ENCODE peak calls at places on chromosome 14, in nine cellular contexts. M is stimulated activated CD8-positive, alpha-beta memory T cell treated with anti-CD3 and anti-CD28 coated beads, Interleukin-12 subunit alpha, Interleukin-12 subunit beta, amount 100 ng/mL, for 4 hours; N is tibial artery; T is activated CD4-positive, CD25-positive, alpha-beta regulatory T cell treated with anti-CD3 and anti-CD28 coated beads, Interleukin-2, amount 50 U/mL, for 72 hours; G is heart left ventricle; J is glutamatergic neuron; U is effector memory CD8-positive, alpha-beta T cell; P is MCF 10A; F is NAMALWA. C is an unnamed sample.

GRCh38 chr14:33184587-33184986 is 245.9 kb downstream of the NPAS3 start:
- DNase-seq in M (no peak), N (no peak), F (no peak), T (no peak), P (peak; percentile 20), J (no peak), U (no peak), G (no peak), C (no peak)

GRCh38 chr14:34794217-34794616 is 79.8 kb upstream of the CFL2 start:
- DNase-seq in T (no peak), J (no peak), N (no peak), F (no peak), G (no peak), U (no peak), M (no peak), P (no peak), C (no peak)

GRCh38 chr14:52380294-52380693 is 66.2 kb downstream of the PTGER2 start:
- DNase-seq in T (no peak), M (no peak), U (no peak), J (no peak), P (peak; percentile 38), N (no peak), G (no peak), F (no peak), C (no peak)

GRCh38 chr14:96501383-96501745 is 818 bp upstream of the PAPOLA start:
- DNase-seq in T (no peak), N (no peak), P (no peak), G (no peak), U (no peak), F (no peak), M (peak; percentile 8), J (no peak), C (peak; percentile 3)

GRCh38 chr14:54881761-54882401 is 20.7 kb downstream of the GCH1 start:
- DNase-seq in U (no peak), P (no peak), M (no peak), N (no peak), G (no peak), T (no peak), J (no peak), F (no peak), C (peak; percentile 47)

GRCh38 chr14:22598099-22598895 is at the start of gene ABHD4:
- DNase-seq in T (peak; percentile 77), M (peak; percentile 45), P (peak; percentile 60), N (peak; percentile 92), U (peak; percentile 58), F (peak; percentile 65), G (peak; percentile 88), J (peak; percentile 86), C (peak; percentile 58)

GRCh38 chr14:95511687-95512086 is 4.8 kb downstream of the SYNE3 start:
- DNase-seq in G (no peak), U (no peak), J (no peak), M (no peak), T (no peak), N (no peak), F (no peak), P (no peak), C (no peak)

GRCh38 chr14:79285263-79285662 is 926.0 kb downstream of the DIO2 start:
- DNase-seq in G (no peak), P (no peak), T (no peak), M (no peak), U (no peak), F (no peak), N (no peak), J (no peak), C (no peak)

GRCh38 chr14:69318241-69318640 is 58.3 kb downstream of the GALNT16 start:
- DNase-seq in U (no peak), N (peak; percentile 51), G (no peak), M (no peak), T (no peak), J (no peak), F (peak; percentile 6), P (no peak), C (no peak)

GRCh38 chr14:102732924-102733323 is 44.3 kb upstream of the TRAF3 start:
- DNase-seq in T (no peak), G (no peak), P (no peak), J (no peak), F (no peak), U (no peak), M (no peak), N (peak; percentile 24), C (no peak)

GRCh38 chr14:68794856-68795601 is 2.2 kb upstream of the ZFP36L1 start:
- DNase-seq in M (no peak), F (peak; percentile 48), N (peak; percentile 82), T (no peak), J (peak; percentile 11), G (no peak), U (no peak), P (peak; percentile 73), C (peak; percentile 57)

GRCh38 chr14:57833304-57833703 is 32.6 kb downstream of the SLC35F4 start:
- DNase-seq in T (no peak), J (no peak), F (no peak), P (peak; percentile 99), M (no peak), G (no peak), N (peak; percentile 75), U (no peak), C (no peak)

GRCh38 chr14:36981832-36982528 is 190.4 kb downstream of the SLC25A21 start:
- DNase-seq in N (no peak), M (no peak), F (no peak), J (no peak), U (no peak), G (no peak), P (peak; percentile 65), T (no peak), C (no peak)

GRCh38 chr14:28121512-28122297 is 644.9 kb upstream of the FOXG1 start:
- DNase-seq in M (no peak), T (no peak), P (no peak), N (no peak), G (no peak), F (no peak), U (no peak), J (no peak), C (no peak)

GRCh38 chr14:61140271-61140670 is 140.9 kb downstream of the TMEM30B start:
- DNase-seq in M (no peak), F (no peak), N (no peak), G (no peak), J (no peak), U (no peak), T (no peak), P (no peak), C (no peak)

GRCh38 chr14:50599700-50600444 is 39.9 kb downstream of the ATL1 start:
- DNase-seq in N (no peak), T (no peak), J (no peak), U (no peak), P (peak; percentile 72), G (no peak), M (no peak), F (peak; percentile 31), C (no peak)

GRCh38 chr14:59297070-59297766 is 108.8 kb downstream of the DAAM1 start:
- DNase-seq in T (no peak), P (no peak), J (no peak), M (no peak), F (no peak), N (no peak), U (no peak), G (no peak), C (no peak)

GRCh38 chr14:74528886-74529285 is 35.3 kb downstream of the ISCA2 start:
- DNase-seq in P (no peak), U (no peak), N (no peak), J (no peak), T (no peak), F (no peak), M (no peak), G (no peak), C (no peak)